ENCODE peak calls at places on chromosome 12, in six cellular contexts. T, L, X, Z, F and R are unnamed samples.

GRCh38 chr12:15522574-15523187 is 200.4 kb downstream of the PTPRO start:
- DNase-seq in L (peak; percentile 34), X (no peak), Z (no peak), F (peak; percentile 77), T (no peak), R (no peak)

GRCh38 chr12:49961111-49961922 is at the start of gene AQP5:
- DNase-seq in T (no peak), Z (no peak), F (no peak), L (no peak), X (no peak), R (no peak)

GRCh38 chr12:131537267-131537920 is 173.5 kb upstream of the SFSWAP start:
- DNase-seq in F (no peak), T (no peak), Z (no peak), X (no peak), L (no peak), R (no peak)

GRCh38 chr12:40834321-40834720 is 142.1 kb downstream of the CNTN1 start:
- DNase-seq in X (no peak), Z (no peak), L (no peak), T (no peak), F (no peak), R (no peak)

GRCh38 chr12:32504626-32505025 is 105.3 kb downstream of the FGD4 start:
- DNase-seq in L (no peak), F (no peak), X (no peak), Z (no peak), T (no peak), R (no peak)

GRCh38 chr12:54859502-54859901 is 5.2 kb downstream of the MUCL1 start:
- DNase-seq in F (no peak), T (no peak), X (no peak), Z (no peak), L (no peak), R (no peak)

GRCh38 chr12:122870867-122871664 is 24.9 kb downstream of the VPS37B start:
- DNase-seq in Z (no peak), L (no peak), F (no peak), X (no peak), T (no peak), R (no peak)

GRCh38 chr12:52946334-52946733 is 2.6 kb upstream of the KRT18 start:
- DNase-seq in F (no peak), Z (no peak), L (no peak), X (no peak), T (no peak), R (no peak)

GRCh38 chr12:123983822-123984485 is 10.9 kb downstream of the ZNF664 start:
- DNase-seq in T (no peak), X (peak; percentile 67), Z (no peak), L (peak; percentile 59), F (peak; percentile 82), R (peak; percentile 21)

GRCh38 chr12:64946132-64946829 is 121.8 kb downstream of the TBC1D30 start:
- DNase-seq in F (no peak), X (no peak), Z (peak; percentile 14), T (no peak), L (no peak), R (no peak)

GRCh38 chr12:122097641-122098364 is 19.2 kb downstream of the MLXIP start:
- DNase-seq in L (no peak), X (no peak), T (no peak), Z (no peak), F (peak; percentile 93), R (no peak)

GRCh38 chr12:93025145-93026103 is 96.3 kb upstream of the EEA1 start:
- DNase-seq in L (peak; percentile 25), Z (peak; percentile 31), T (no peak), X (no peak), F (peak; percentile 76), R (no peak)

GRCh38 chr12:53737951-53738833 is 10.9 kb upstream of the CALCOCO1 start:
- DNase-seq in F (no peak), X (peak; percentile 34), T (peak; percentile 29), L (no peak), Z (no peak), R (peak; percentile 45)

GRCh38 chr12:126483145-126484068 is 1418.2 kb downstream of the AACS start:
- DNase-seq in T (no peak), F (no peak), Z (no peak), L (peak; percentile 19), X (no peak), R (no peak)

GRCh38 chr12:95303476-95303875 is 85.9 kb downstream of the VEZT start:
- DNase-seq in X (no peak), Z (no peak), L (no peak), T (no peak), F (no peak), R (no peak)

GRCh38 chr12:96501139-96501741 is 11.9 kb downstream of the CFAP54 start:
- DNase-seq in X (no peak), Z (no peak), L (peak; percentile 87), F (peak; percentile 63), T (no peak), R (no peak)

GRCh38 chr12:116141110-116141832 is 136.2 kb downstream of the MED13L start:
- DNase-seq in X (peak; percentile 18), L (no peak), T (no peak), F (peak; percentile 61), Z (no peak), R (no peak)

GRCh38 chr12:77894548-77894947 is 63.9 kb downstream of the NAV3 start:
- DNase-seq in F (peak; percentile 12), Z (no peak), L (no peak), X (no peak), T (no peak), R (no peak)